ENCODE peak calls at places on chromosomes 2 and 18, in ten cellular contexts. One of them, this sample, is unnamed.

GRCh38 chr2:84924173-84925106 is 19.0 kb downstream of the TMSB10 start:
- DNase-seq in activated naive CD8-positive, alpha-beta T cell treated with anti-CD3 and anti-CD28 coated beads for 36 hours: peak; percentile 70
- DNase-seq in head of caudate nucleus: no peak
- DNase-seq in stimulated activated naive CD8-positive, alpha-beta T cell treated with anti-CD3 and anti-CD28 coated beads, Interleukin-15, Interleukin-2, amounts not matched to agents 100 U/mL and 50 U/mL, for 24 hours: peak; percentile 63
- DNase-seq in fibroblast of the aortic adventitia: peak; percentile 72
- DNase-seq in GM12864: peak; percentile 56
- DNase-seq in activated T-cell treated with anti-CD3 and anti-CD28 coated beads for 1 hour: no peak
- DNase-seq in brain microvascular endothelial cell: peak; percentile 33
- DNase-seq in A172: peak; percentile 99
- DNase-seq in germinal center: no peak
- DNase-seq in this sample: no peak

GRCh38 chr2:173205375-173205774 is 129.7 kb downstream of the MAP3K20 start:
- DNase-seq in head of caudate nucleus: no peak
- DNase-seq in fibroblast of the aortic adventitia: peak; percentile 98
- DNase-seq in GM12864: no peak
- DNase-seq in brain microvascular endothelial cell: no peak
- DNase-seq in activated naive CD8-positive, alpha-beta T cell treated with anti-CD3 and anti-CD28 coated beads for 36 hours: no peak
- DNase-seq in germinal center: no peak
- DNase-seq in activated T-cell treated with anti-CD3 and anti-CD28 coated beads for 1 hour: no peak
- DNase-seq in stimulated activated naive CD8-positive, alpha-beta T cell treated with anti-CD3 and anti-CD28 coated beads, Interleukin-15, Interleukin-2, amounts not matched to agents 100 U/mL and 50 U/mL, for 24 hours: no peak
- DNase-seq in A172: no peak
- DNase-seq in this sample: peak; percentile 24

GRCh38 chr2:1548910-1549673 is 135.8 kb downstream of the TPO start:
- DNase-seq in A172: no peak
- DNase-seq in GM12864: no peak
- DNase-seq in activated T-cell treated with anti-CD3 and anti-CD28 coated beads for 1 hour: no peak
- DNase-seq in brain microvascular endothelial cell: no peak
- DNase-seq in germinal center: no peak
- DNase-seq in head of caudate nucleus: no peak
- DNase-seq in fibroblast of the aortic adventitia: no peak
- DNase-seq in stimulated activated naive CD8-positive, alpha-beta T cell treated with anti-CD3 and anti-CD28 coated beads, Interleukin-15, Interleukin-2, amounts not matched to agents 100 U/mL and 50 U/mL, for 24 hours: no peak
- DNase-seq in activated naive CD8-positive, alpha-beta T cell treated with anti-CD3 and anti-CD28 coated beads for 36 hours: no peak
- DNase-seq in this sample: no peak

GRCh38 chr2:161044937-161045336 is 115.3 kb upstream of the TANK start:
- DNase-seq in brain microvascular endothelial cell: no peak
- DNase-seq in A172: no peak
- DNase-seq in head of caudate nucleus: no peak
- DNase-seq in fibroblast of the aortic adventitia: no peak
- DNase-seq in stimulated activated naive CD8-positive, alpha-beta T cell treated with anti-CD3 and anti-CD28 coated beads, Interleukin-15, Interleukin-2, amounts not matched to agents 100 U/mL and 50 U/mL, for 24 hours: no peak
- DNase-seq in germinal center: no peak
- DNase-seq in activated T-cell treated with anti-CD3 and anti-CD28 coated beads for 1 hour: no peak
- DNase-seq in GM12864: no peak
- DNase-seq in activated naive CD8-positive, alpha-beta T cell treated with anti-CD3 and anti-CD28 coated beads for 36 hours: no peak
- DNase-seq in this sample: no peak

GRCh38 chr2:231554327-231554726 is 24.1 kb upstream of the NMUR1 start:
- DNase-seq in GM12864: no peak
- DNase-seq in activated T-cell treated with anti-CD3 and anti-CD28 coated beads for 1 hour: no peak
- DNase-seq in head of caudate nucleus: no peak
- DNase-seq in fibroblast of the aortic adventitia: no peak
- DNase-seq in stimulated activated naive CD8-positive, alpha-beta T cell treated with anti-CD3 and anti-CD28 coated beads, Interleukin-15, Interleukin-2, amounts not matched to agents 100 U/mL and 50 U/mL, for 24 hours: no peak
- DNase-seq in germinal center: no peak
- DNase-seq in activated naive CD8-positive, alpha-beta T cell treated with anti-CD3 and anti-CD28 coated beads for 36 hours: no peak
- DNase-seq in brain microvascular endothelial cell: no peak
- DNase-seq in A172: no peak
- DNase-seq in this sample: no peak

GRCh38 chr2:226211439-226211838 is 588.2 kb downstream of the IRS1 start:
- DNase-seq in head of caudate nucleus: no peak
- DNase-seq in A172: peak; percentile 81
- DNase-seq in GM12864: no peak
- DNase-seq in brain microvascular endothelial cell: peak; percentile 72
- DNase-seq in stimulated activated naive CD8-positive, alpha-beta T cell treated with anti-CD3 and anti-CD28 coated beads, Interleukin-15, Interleukin-2, amounts not matched to agents 100 U/mL and 50 U/mL, for 24 hours: no peak
- DNase-seq in activated T-cell treated with anti-CD3 and anti-CD28 coated beads for 1 hour: no peak
- DNase-seq in activated naive CD8-positive, alpha-beta T cell treated with anti-CD3 and anti-CD28 coated beads for 36 hours: no peak
- DNase-seq in germinal center: no peak
- DNase-seq in fibroblast of the aortic adventitia: peak; percentile 98
- DNase-seq in this sample: no peak

GRCh38 chr2:25313711-25314513 is 27.8 kb downstream of the DNMT3A start:
- DNase-seq in A172: no peak
- DNase-seq in stimulated activated naive CD8-positive, alpha-beta T cell treated with anti-CD3 and anti-CD28 coated beads, Interleukin-15, Interleukin-2, amounts not matched to agents 100 U/mL and 50 U/mL, for 24 hours: no peak
- DNase-seq in germinal center: no peak
- DNase-seq in GM12864: no peak
- DNase-seq in fibroblast of the aortic adventitia: no peak
- DNase-seq in brain microvascular endothelial cell: no peak
- DNase-seq in head of caudate nucleus: no peak
- DNase-seq in activated T-cell treated with anti-CD3 and anti-CD28 coated beads for 1 hour: no peak
- DNase-seq in activated naive CD8-positive, alpha-beta T cell treated with anti-CD3 and anti-CD28 coated beads for 36 hours: peak; percentile 29
- DNase-seq in this sample: no peak

GRCh38 chr2:199757466-199757865 is 93.5 kb downstream of the FTCDNL1 start:
- DNase-seq in GM12864: no peak
- DNase-seq in germinal center: no peak
- DNase-seq in head of caudate nucleus: peak; percentile 82
- DNase-seq in activated naive CD8-positive, alpha-beta T cell treated with anti-CD3 and anti-CD28 coated beads for 36 hours: no peak
- DNase-seq in A172: peak; percentile 21
- DNase-seq in brain microvascular endothelial cell: no peak
- DNase-seq in fibroblast of the aortic adventitia: peak; percentile 25
- DNase-seq in stimulated activated naive CD8-positive, alpha-beta T cell treated with anti-CD3 and anti-CD28 coated beads, Interleukin-15, Interleukin-2, amounts not matched to agents 100 U/mL and 50 U/mL, for 24 hours: no peak
- DNase-seq in activated T-cell treated with anti-CD3 and anti-CD28 coated beads for 1 hour: no peak
- DNase-seq in this sample: peak; percentile 78

GRCh38 chr18:27378396-27379094 is 193.4 kb upstream of the CHST9 start:
- DNase-seq in stimulated activated naive CD8-positive, alpha-beta T cell treated with anti-CD3 and anti-CD28 coated beads, Interleukin-15, Interleukin-2, amounts not matched to agents 100 U/mL and 50 U/mL, for 24 hours: peak; percentile 4
- DNase-seq in brain microvascular endothelial cell: peak; percentile 8
- DNase-seq in germinal center: no peak
- DNase-seq in activated T-cell treated with anti-CD3 and anti-CD28 coated beads for 1 hour: no peak
- DNase-seq in fibroblast of the aortic adventitia: peak; percentile 3
- DNase-seq in GM12864: no peak
- DNase-seq in activated naive CD8-positive, alpha-beta T cell treated with anti-CD3 and anti-CD28 coated beads for 36 hours: peak; percentile 13
- DNase-seq in head of caudate nucleus: no peak
- DNase-seq in A172: peak; percentile 5
- DNase-seq in this sample: no peak

GRCh38 chr2:177430425-177430824 is 37.9 kb downstream of the AGPS start:
- DNase-seq in germinal center: no peak
- DNase-seq in GM12864: no peak
- DNase-seq in stimulated activated naive CD8-positive, alpha-beta T cell treated with anti-CD3 and anti-CD28 coated beads, Interleukin-15, Interleukin-2, amounts not matched to agents 100 U/mL and 50 U/mL, for 24 hours: no peak
- DNase-seq in brain microvascular endothelial cell: no peak
- DNase-seq in A172: peak; percentile 2
- DNase-seq in fibroblast of the aortic adventitia: peak; percentile 38
- DNase-seq in head of caudate nucleus: no peak
- DNase-seq in activated naive CD8-positive, alpha-beta T cell treated with anti-CD3 and anti-CD28 coated beads for 36 hours: no peak
- DNase-seq in activated T-cell treated with anti-CD3 and anti-CD28 coated beads for 1 hour: no peak
- DNase-seq in this sample: no peak

GRCh38 chr2:151437630-151438029 is 27.9 kb downstream of the RIF1 start:
- DNase-seq in GM12864: no peak
- DNase-seq in A172: peak; percentile 23
- DNase-seq in fibroblast of the aortic adventitia: peak; percentile 64
- DNase-seq in stimulated activated naive CD8-positive, alpha-beta T cell treated with anti-CD3 and anti-CD28 coated beads, Interleukin-15, Interleukin-2, amounts not matched to agents 100 U/mL and 50 U/mL, for 24 hours: no peak
- DNase-seq in activated T-cell treated with anti-CD3 and anti-CD28 coated beads for 1 hour: no peak
- DNase-seq in head of caudate nucleus: no peak
- DNase-seq in brain microvascular endothelial cell: peak; percentile 18
- DNase-seq in activated naive CD8-positive, alpha-beta T cell treated with anti-CD3 and anti-CD28 coated beads for 36 hours: no peak
- DNase-seq in germinal center: peak; percentile 21
- DNase-seq in this sample: no peak

GRCh38 chr18:36309436-36310391 is 12.2 kb downstream of the FHOD3 start:
- DNase-seq in activated T-cell treated with anti-CD3 and anti-CD28 coated beads for 1 hour: no peak
- DNase-seq in activated naive CD8-positive, alpha-beta T cell treated with anti-CD3 and anti-CD28 coated beads for 36 hours: no peak
- DNase-seq in germinal center: no peak
- DNase-seq in brain microvascular endothelial cell: peak; percentile 99
- DNase-seq in fibroblast of the aortic adventitia: peak; percentile 99
- DNase-seq in head of caudate nucleus: no peak
- DNase-seq in GM12864: no peak
- DNase-seq in A172: peak; percentile 99
- DNase-seq in stimulated activated naive CD8-positive, alpha-beta T cell treated with anti-CD3 and anti-CD28 coated beads, Interleukin-15, Interleukin-2, amounts not matched to agents 100 U/mL and 50 U/mL, for 24 hours: no peak
- DNase-seq in this sample: no peak

GRCh38 chr18:52175406-52175805 is 164.6 kb upstream of the DCC start:
- DNase-seq in fibroblast of the aortic adventitia: no peak
- DNase-seq in brain microvascular endothelial cell: no peak
- DNase-seq in germinal center: no peak
- DNase-seq in activated T-cell treated with anti-CD3 and anti-CD28 coated beads for 1 hour: no peak
- DNase-seq in GM12864: no peak
- DNase-seq in activated naive CD8-positive, alpha-beta T cell treated with anti-CD3 and anti-CD28 coated beads for 36 hours: no peak
- DNase-seq in head of caudate nucleus: no peak
- DNase-seq in A172: no peak
- DNase-seq in stimulated activated naive CD8-positive, alpha-beta T cell treated with anti-CD3 and anti-CD28 coated beads, Interleukin-15, Interleukin-2, amounts not matched to agents 100 U/mL and 50 U/mL, for 24 hours: no peak
- DNase-seq in this sample: no peak

GRCh38 chr2:170240629-170241028 is 62.7 kb downstream of the MYO3B start:
- DNase-seq in activated naive CD8-positive, alpha-beta T cell treated with anti-CD3 and anti-CD28 coated beads for 36 hours: no peak
- DNase-seq in GM12864: no peak
- DNase-seq in stimulated activated naive CD8-positive, alpha-beta T cell treated with anti-CD3 and anti-CD28 coated beads, Interleukin-15, Interleukin-2, amounts not matched to agents 100 U/mL and 50 U/mL, for 24 hours: no peak
- DNase-seq in fibroblast of the aortic adventitia: no peak
- DNase-seq in brain microvascular endothelial cell: no peak
- DNase-seq in A172: no peak
- DNase-seq in activated T-cell treated with anti-CD3 and anti-CD28 coated beads for 1 hour: no peak
- DNase-seq in germinal center: no peak
- DNase-seq in head of caudate nucleus: no peak
- DNase-seq in this sample: no peak

GRCh38 chr2:240946046-240946445 is 39.9 kb downstream of the CROCC2 start:
- DNase-seq in activated naive CD8-positive, alpha-beta T cell treated with anti-CD3 and anti-CD28 coated beads for 36 hours: no peak
- DNase-seq in GM12864: no peak
- DNase-seq in activated T-cell treated with anti-CD3 and anti-CD28 coated beads for 1 hour: no peak
- DNase-seq in A172: no peak
- DNase-seq in stimulated activated naive CD8-positive, alpha-beta T cell treated with anti-CD3 and anti-CD28 coated beads, Interleukin-15, Interleukin-2, amounts not matched to agents 100 U/mL and 50 U/mL, for 24 hours: no peak
- DNase-seq in fibroblast of the aortic adventitia: no peak
- DNase-seq in brain microvascular endothelial cell: no peak
- DNase-seq in germinal center: no peak
- DNase-seq in head of caudate nucleus: peak; percentile 9
- DNase-seq in this sample: no peak

GRCh38 chr2:219272351-219272750 is 6.8 kb upstream of the DNAJB2 start:
- DNase-seq in head of caudate nucleus: no peak
- DNase-seq in activated T-cell treated with anti-CD3 and anti-CD28 coated beads for 1 hour: no peak
- DNase-seq in fibroblast of the aortic adventitia: no peak
- DNase-seq in activated naive CD8-positive, alpha-beta T cell treated with anti-CD3 and anti-CD28 coated beads for 36 hours: no peak
- DNase-seq in brain microvascular endothelial cell: no peak
- DNase-seq in GM12864: no peak
- DNase-seq in germinal center: no peak
- DNase-seq in stimulated activated naive CD8-positive, alpha-beta T cell treated with anti-CD3 and anti-CD28 coated beads, Interleukin-15, Interleukin-2, amounts not matched to agents 100 U/mL and 50 U/mL, for 24 hours: no peak
- DNase-seq in A172: no peak
- DNase-seq in this sample: no peak

GRCh38 chr2:20050712-20051517 is 513 bp downstream of the LAPTM4A start:
- DNase-seq in germinal center: peak; percentile 41
- DNase-seq in GM12864: no peak
- DNase-seq in activated T-cell treated with anti-CD3 and anti-CD28 coated beads for 1 hour: no peak
- DNase-seq in fibroblast of the aortic adventitia: peak; percentile 74
- DNase-seq in stimulated activated naive CD8-positive, alpha-beta T cell treated with anti-CD3 and anti-CD28 coated beads, Interleukin-15, Interleukin-2, amounts not matched to agents 100 U/mL and 50 U/mL, for 24 hours: peak; percentile 30
- DNase-seq in head of caudate nucleus: peak; percentile 41
- DNase-seq in A172: peak; percentile 63
- DNase-seq in brain microvascular endothelial cell: no peak
- DNase-seq in activated naive CD8-positive, alpha-beta T cell treated with anti-CD3 and anti-CD28 coated beads for 36 hours: peak; percentile 21
- DNase-seq in this sample: peak; percentile 84

This sample was measured in posterior cingulate gyrus.